ENCODE peak calls at places on chromosomes 16 and 17, in eight cellular contexts. B, P, E, W, F, G, R and M are unnamed samples.

GRCh38 chr16:83826146-83826913 is 18.6 kb downstream of the HSBP1 start:
- DNase-seq in R (peak), B (no peak), G (peak), E (peak), P (peak), W (peak), F (no peak), M (peak)

GRCh38 chr17:34230342-34230741 is 24.7 kb upstream of the CCL2 start:
- DNase-seq in G (no peak), B (no peak), P (no peak), E (no peak), W (no peak), R (no peak), F (no peak), M (no peak)

GRCh38 chr17:77404812-77405581 is 264.2 kb downstream of the SEC14L1 start:
- DNase-seq in E (no peak), W (no peak), F (no peak), P (no peak), R (no peak), G (no peak), B (peak), M (no peak)

GRCh38 chr16:81536648-81537047 is 92.0 kb downstream of the CMIP start:
- DNase-seq in E (no peak), B (no peak), W (no peak), P (no peak), F (no peak), R (no peak), G (no peak), M (no peak)

GRCh38 chr16:11956558-11956957 is 8.5 kb upstream of the TNFRSF17 start:
- DNase-seq in W (no peak), E (no peak), R (no peak), G (no peak), P (no peak), B (no peak), F (no peak), M (no peak)

GRCh38 chr16:4517812-4518211 is 20.8 kb downstream of the CDIP1 start:
- DNase-seq in W (no peak), F (no peak), G (no peak), E (no peak), P (no peak), R (peak), B (no peak), M (peak)

GRCh38 chr17:33292184-33292980 is 713 bp downstream of the ASIC2 start:
- DNase-seq in B (no peak), R (peak), P (no peak), G (no peak), W (no peak), E (no peak), F (no peak), M (no peak)

GRCh38 chr17:81870155-81870977 is 771 bp downstream of the ARHGDIA start:
- DNase-seq in E (no peak), F (no peak), B (no peak), G (no peak), R (peak), P (no peak), W (no peak), M (no peak)

GRCh38 chr16:4692460-4693295 is 684 bp upstream of the NUDT16L1 start:
- DNase-seq in B (no peak), F (no peak), R (no peak), G (no peak), E (no peak), W (no peak), P (no peak), M (no peak)

GRCh38 chr16:84874004-84874435 is 54.2 kb downstream of the CRISPLD2 start:
- DNase-seq in P (no peak), W (no peak), R (peak), G (no peak), B (no peak), E (no peak), F (no peak), M (no peak)

GRCh38 chr16:11571549-11571948 is 15.2 kb downstream of the LITAF start:
- DNase-seq in P (no peak), W (no peak), F (no peak), G (no peak), E (no peak), R (no peak), B (no peak), M (no peak)

GRCh38 chr16:3214904-3215600 is 19.9 kb downstream of the ZNF200 start:
- DNase-seq in W (no peak), F (no peak), R (no peak), P (no peak), G (no peak), B (no peak), E (no peak), M (no peak)

GRCh38 chr16:31713945-31714898 is 159.4 kb upstream of the ZNF267 start:
- DNase-seq in E (no peak), P (no peak), G (no peak), B (no peak), W (no peak), F (no peak), R (peak), M (no peak)

GRCh38 chr17:80758793-80759673 is 214.4 kb downstream of the RPTOR start:
- DNase-seq in E (no peak), F (no peak), W (no peak), R (no peak), P (no peak), B (no peak), G (no peak), M (no peak)

GRCh38 chr16:2142942-2143868 is 5.2 kb upstream of the RAB26 start:
- DNase-seq in E (no peak), B (no peak), F (no peak), G (no peak), W (no peak), P (no peak), R (no peak), M (no peak)

GRCh38 chr17:32349503-32349853 is 479 bp upstream of the ZNF207 start:
- DNase-seq in E (no peak), B (no peak), W (no peak), P (no peak), G (no peak), F (peak), R (peak), M (no peak)

GRCh38 chr16:85524630-85525463 is 88.3 kb upstream of the GSE1 start:
- DNase-seq in P (no peak), F (no peak), W (no peak), R (peak), G (peak), E (peak), B (no peak), M (no peak)

GRCh38 chr17:62178579-62178978 is 113.5 kb upstream of the MED13 start:
- DNase-seq in E (no peak), G (no peak), B (no peak), P (no peak), F (no peak), W (no peak), R (peak), M (no peak)

GRCh38 chr17:75566456-75567233 is 21.0 kb upstream of the MYO15B start:
- DNase-seq in F (no peak), G (no peak), B (no peak), E (no peak), R (no peak), W (no peak), P (no peak), M (no peak)

GRCh38 chr16:4724661-4725270 is 9.3 kb downstream of the ANKS3 start:
- DNase-seq in P (no peak), W (no peak), B (no peak), E (no peak), R (no peak), G (no peak), F (no peak), M (no peak)

GRCh38 chr17:71188811-71189492 is 931.9 kb upstream of the SOX9 start:
- DNase-seq in E (no peak), P (no peak), G (no peak), R (no peak), B (peak), W (peak), F (no peak), M (no peak)

GRCh38 chr16:29232811-29233704 is 173.5 kb downstream of the NPIPB11 start:
- DNase-seq in B (no peak), P (no peak), G (no peak), F (no peak), R (no peak), E (no peak), W (no peak), M (no peak)

GRCh38 chr17:77392376-77393273 is 251.9 kb downstream of the SEC14L1 start:
- DNase-seq in R (peak), E (peak), W (no peak), P (peak), B (no peak), F (no peak), G (no peak), M (no peak)

GRCh38 chr16:85394511-85395206 is 218.5 kb upstream of the GSE1 start:
- DNase-seq in P (no peak), F (no peak), R (peak), G (peak), W (no peak), B (no peak), E (no peak), M (no peak)

GRCh38 chr16:4179020-4179419 is 62.8 kb upstream of the ADCY9 start:
- DNase-seq in R (peak), W (no peak), P (no peak), B (no peak), G (no peak), E (no peak), F (no peak), M (no peak)

GRCh38 chr16:86379505-86379846 is 130.9 kb upstream of the FOXF1 start:
- DNase-seq in R (no peak), P (no peak), E (no peak), B (no peak), G (no peak), W (no peak), F (no peak), M (no peak)

GRCh38 chr16:21598676-21599157 is 660 bp upstream of the METTL9 start:
- DNase-seq in B (no peak), G (peak), E (peak), F (no peak), W (no peak), R (peak), P (no peak), M (no peak)

GRCh38 chr16:88719267-88719932 is 13.1 kb downstream of the CTU2 start:
- DNase-seq in P (peak), R (no peak), B (no peak), W (no peak), E (peak), G (peak), F (no peak), M (no peak)

GRCh38 chr16:50038756-50039529 is 13.9 kb downstream of the CNEP1R1 start:
- DNase-seq in R (peak), W (no peak), P (peak), E (peak), F (no peak), B (no peak), G (no peak), M (no peak)

GRCh38 chr16:21708533-21709115 is 44.9 kb downstream of the OTOA start:
- DNase-seq in F (no peak), B (peak), R (peak), P (peak), E (peak), G (peak), W (peak), M (peak)

GRCh38 chr17:68821860-68822693 is 133.1 kb downstream of the ABCA8 start:
- DNase-seq in W (peak), B (peak), R (no peak), G (no peak), E (no peak), F (no peak), P (no peak), M (no peak)

GRCh38 chr17:8673621-8674020 is 43.1 kb upstream of the MYH10 start:
- DNase-seq in B (no peak), P (no peak), F (no peak), E (no peak), G (no peak), W (no peak), R (no peak), M (no peak)

GRCh38 chr17:62017496-62017895 is 47.6 kb downstream of the MED13 start:
- DNase-seq in B (no peak), E (no peak), W (peak), R (no peak), F (no peak), P (no peak), G (no peak), M (no peak)

GRCh38 chr17:60390223-60390622 is 1.7 kb downstream of the USP32 start:
- DNase-seq in W (no peak), G (no peak), R (no peak), F (no peak), B (no peak), P (no peak), E (peak), M (no peak)

GRCh38 chr16:10077861-10078260 is 104.4 kb downstream of the GRIN2A start:
- DNase-seq in F (no peak), W (no peak), E (no peak), R (no peak), G (no peak), P (no peak), B (no peak), M (no peak)